ENCODE peak calls at places on chromosomes 16 and 17, in ten cellular contexts. X, Y, P, V, U, G, W, N, D and A are unnamed samples. For H3K27me3, the result is how much of the 10 kb centered on the place peaks cover.

GRCh38 chr17:35731239-35731931 is at the start of gene RASL10B:
- DNase-seq in Y (no peak), G (peak), W (peak), P (peak), N (no peak), U (peak), X (peak), D (peak), V (no peak), A (peak)

GRCh38 chr16:17578921-17579876 is 108.4 kb upstream of the XYLT1 start:
- DNase-seq in G (peak), Y (peak), W (peak), N (peak), X (peak), D (no peak), P (no peak), V (peak), U (no peak), A (peak)

GRCh38 chr16:51540259-51540658 is 389.2 kb upstream of the SALL1 start:
- DNase-seq in Y (no peak), X (peak), N (no peak), U (no peak), D (no peak), W (no peak), V (no peak), G (no peak), P (no peak), A (no peak)

GRCh38 chr16:3659200-3659599 is 4.7 kb downstream of the DNASE1 start:
- DNase-seq in D (no peak), N (no peak), V (no peak), W (no peak), X (peak), P (no peak), U (no peak), Y (no peak), G (no peak), A (no peak)

GRCh38 chr16:11016993-11017392 is 72.6 kb downstream of the CLEC16A start:
- DNase-seq in G (no peak), V (no peak), N (peak), U (no peak), W (peak), Y (no peak), P (peak), X (peak), D (peak), A (peak)

GRCh38 chr17:38498353-38498752 is 70.1 kb downstream of the ARHGAP23 start:
- DNase-seq in Y (no peak), G (no peak), W (no peak), N (no peak), U (no peak), P (no peak), D (no peak), X (no peak), V (no peak), A (no peak)

GRCh38 chr16:3822366-3823045 is 58.0 kb downstream of the CREBBP start:
- DNase-seq in U (no peak), W (peak), P (no peak), N (no peak), D (no peak), X (peak), V (no peak), Y (no peak), G (no peak), A (no peak)

GRCh38 chr16:27703545-27703944 is 153.6 kb downstream of the KATNIP start:
- DNase-seq in P (no peak), Y (peak), W (no peak), V (no peak), X (peak), D (no peak), U (no peak), G (no peak), N (peak), A (no peak)

GRCh38 chr16:49492896-49493620 is 119.5 kb downstream of the C16orf78 start:
- DNase-seq in V (no peak), W (peak), X (no peak), N (peak), G (no peak), U (no peak), Y (peak), D (no peak), P (no peak), A (no peak)

GRCh38 chr17:50471009-50471905 is 2.6 kb upstream of the CHAD start:
- DNase-seq in P (no peak), W (no peak), U (no peak), G (no peak), N (no peak), Y (no peak), X (no peak), V (no peak), D (no peak), A (no peak)

GRCh38 chr17:59785091-59785799 is 77.8 kb downstream of the VMP1 start:
- DNase-seq in N (no peak), P (no peak), D (no peak), G (no peak), W (no peak), V (no peak), Y (no peak), X (no peak), U (no peak), A (no peak)

GRCh38 chr16:85296859-85297698 is 184.8 kb upstream of the CIBAR2 start:
- DNase-seq in D (no peak), W (no peak), X (no peak), P (no peak), Y (no peak), G (peak), N (no peak), U (peak), V (no peak), A (peak)

GRCh38 chr17:32355649-32356377 is 5.9 kb downstream of the ZNF207 start:
- DNase-seq in P (no peak), X (no peak), Y (no peak), N (no peak), U (no peak), G (peak), V (no peak), D (no peak), W (no peak), A (no peak)

GRCh38 chr16:76931186-76931585 is 259.8 kb upstream of the MON1B start:
- DNase-seq in P (no peak), W (no peak), G (no peak), V (no peak), U (no peak), X (peak), N (no peak), Y (no peak), D (no peak), A (no peak)

GRCh38 chr16:56851671-56852400 is 13.2 kb upstream of the SLC12A3 start:
- DNase-seq in X (peak), D (peak), Y (no peak), V (no peak), P (no peak), N (peak), U (no peak), W (no peak), G (no peak), A (no peak)

GRCh38 chr16:69100046-69100765 is 5.2 kb upstream of the HAS3 start:
- DNase-seq in N (no peak), W (no peak), P (no peak), V (no peak), U (no peak), Y (no peak), X (no peak), G (no peak), D (no peak), A (peak)

GRCh38 chr17:31051517-31051916 is 43.3 kb upstream of the NF1 start:
- DNase-seq in D (no peak), N (no peak), W (no peak), X (no peak), U (no peak), P (no peak), V (no peak), G (no peak), Y (no peak), A (no peak)

GRCh38 chr17:78497115-78497540 is 80.1 kb downstream of the DNAH17 start:
- DNase-seq in G (peak), X (peak), P (peak), N (no peak), W (peak), V (no peak), Y (peak), D (peak), U (no peak), A (peak)

GRCh38 chr17:27244481-27245223 is 49.3 kb upstream of the WSB1 start:
- DNase-seq in X (peak), P (peak), Y (peak), V (no peak), G (no peak), U (no peak), W (peak), D (no peak), N (peak), A (no peak)

GRCh38 chr16:49754495-49755290 is 101.2 kb downstream of the ZNF423 start:
- DNase-seq in W (no peak), Y (peak), D (no peak), G (peak), V (no peak), P (peak), X (no peak), N (no peak), U (no peak), A (no peak)

GRCh38 chr17:82384730-82385429 is 13.3 kb downstream of the UTS2R start:
- DNase-seq in G (no peak), U (peak), W (no peak), X (peak), D (no peak), V (no peak), Y (peak), P (peak), N (no peak), A (no peak)

GRCh38 chr16:17347624-17348023 is 123.1 kb downstream of the XYLT1 start:
- DNase-seq in X (no peak), D (no peak), U (no peak), V (no peak), Y (no peak), P (peak), G (peak), N (no peak), W (no peak), A (no peak)

GRCh38 chr17:42675348-42675983 is 1.3 kb downstream of the PLEKHH3 start:
- DNase-seq in D (no peak), P (peak), G (peak), U (peak), W (peak), N (peak), V (no peak), Y (no peak), X (no peak), A (peak)

GRCh38 chr16:53743149-53743566 is 39.2 kb downstream of the FTO start:
- DNase-seq in V (no peak), W (no peak), D (no peak), G (no peak), Y (no peak), U (no peak), X (peak), N (no peak), P (no peak), A (peak)

GRCh38 chr17:35795007-35795870 is at the start of gene MMP28:
- DNase-seq in V (no peak), U (peak), P (peak), Y (no peak), N (no peak), W (no peak), X (no peak), G (peak), D (no peak), A (peak)

GRCh38 chr17:8013731-8014557 is 11.5 kb downstream of the GUCY2D start:
- DNase-seq in Y (no peak), N (no peak), P (no peak), X (no peak), G (no peak), V (no peak), U (no peak), D (no peak), W (no peak), A (no peak)

GRCh38 chr17:73589096-73589980 is 54.9 kb downstream of the SDK2 start:
- DNase-seq in W (no peak), N (no peak), X (no peak), V (no peak), U (no peak), G (no peak), D (no peak), P (no peak), Y (no peak), A (no peak)

GRCh38 chr16:11586856-11587642 is at the start of gene LITAF:
- DNase-seq in V (no peak), G (peak), X (peak), P (peak), D (no peak), N (peak), W (peak), U (peak), Y (peak), A (peak)

GRCh38 chr17:30450125-30451027 is 26.8 kb upstream of the GOSR1 start:
- DNase-seq in U (no peak), X (peak), W (no peak), Y (no peak), P (no peak), G (no peak), N (no peak), D (no peak), V (no peak), A (no peak)

GRCh38 chr17:37551788-37552187 is 57.4 kb downstream of the SYNRG start:
- DNase-seq in D (no peak), V (no peak), U (no peak), W (no peak), Y (no peak), N (no peak), X (peak), P (no peak), G (no peak), A (no peak)

GRCh38 chr17:66775262-66775661 is 59.7 kb upstream of the CACNG5 start:
- DNase-seq in X (no peak), W (no peak), N (no peak), Y (no peak), D (no peak), P (no peak), G (no peak), U (no peak), V (no peak), A (peak)

GRCh38 chr17:36942031-36942599 is 4.8 kb downstream of the LHX1 start:
- DNase-seq in Y (no peak), V (no peak), P (no peak), U (peak), W (no peak), D (no peak), N (no peak), G (peak), X (no peak), A (no peak)

GRCh38 chr16:50699345-50700159 is 6.1 kb downstream of the NOD2 start:
- DNase-seq in D (no peak), P (no peak), X (peak), N (no peak), V (no peak), Y (no peak), G (no peak), U (peak), W (no peak), A (no peak)

GRCh38 chr17:10172241-10172741 is 26.1 kb downstream of the GAS7 start:
- DNase-seq in N (no peak), X (peak), V (no peak), G (no peak), U (no peak), D (no peak), Y (no peak), W (no peak), P (no peak), A (no peak)

GRCh38 chr16:1771072-1771863 is at the start of gene NME3:
- DNase-seq in Y (peak), V (no peak), P (peak), N (peak), X (peak), D (peak), W (peak), U (peak), G (peak), A (peak)

GRCh38 chr17:65750678-65751077 is 189.2 kb upstream of the AXIN2 start:
- DNase-seq in G (peak), P (peak), D (no peak), N (peak), W (peak), X (peak), Y (no peak), V (peak), U (peak), A (peak)

GRCh38 chr16:57479422-57480126 is 6.7 kb downstream of the DOK4 start:
- DNase-seq in V (no peak), D (no peak), W (peak), Y (peak), U (peak), G (peak), X (peak), P (peak), N (peak), A (peak)

GRCh38 chr17:46035112-46035818 is 36.2 kb downstream of the STH start:
- DNase-seq in N (no peak), V (no peak), G (no peak), D (no peak), W (no peak), U (no peak), Y (no peak), X (no peak), P (no peak), A (no peak)

GRCh38 chr16:30053376-30054015 is 12.1 kb upstream of the ALDOA start:
- DNase-seq in N (no peak), P (no peak), X (peak), D (no peak), U (no peak), V (no peak), Y (no peak), W (no peak), G (no peak), A (no peak)

GRCh38 chr16:67327774-67328173 is 1.2 kb downstream of the LRRC36 start:
- DNase-seq in W (no peak), N (no peak), V (no peak), P (no peak), U (no peak), Y (no peak), X (no peak), G (no peak), D (no peak), A (no peak)

GRCh38 chr16:67329901-67330300 is 3.3 kb downstream of the LRRC36 start:
- DNase-seq in P (no peak), W (no peak), V (no peak), N (no peak), G (no peak), X (no peak), Y (no peak), U (no peak), D (no peak), A (no peak)

GRCh38 chr16:67326115-67326471 is 448 bp downstream of the KCTD19 start:
- DNase-seq in U (no peak), P (no peak), X (no peak), Y (no peak), G (no peak), D (no peak), V (no peak), N (no peak), W (no peak), A (no peak)

GRCh38 chr16:67326472-67327309 is at the start of the genes KCTD19 and LRRC36:
- DNase-seq in D (no peak), Y (peak), G (peak), N (peak), P (peak), X (no peak), W (peak), V (no peak), U (peak), A (peak)
- TF ChIP-seq CTCF in D (peak), Y (no peak), G (peak), N (no peak), P (peak), X (peak), W (peak), V (peak), U (peak), A (peak)

GRCh38 chr17:58019039-58019438 is 12.0 kb upstream of the SRSF1 start:
- DNase-seq in P (no peak), V (no peak), U (no peak), G (no peak), N (no peak), D (no peak), X (no peak), Y (no peak), W (no peak), A (no peak)
- H3K27me3 ChIP-seq in P (under half), V (under half), U (under half), G (under half), N (under half), D (under half), X (under half), Y (under half), W (under half), A (under half)

DNA sequence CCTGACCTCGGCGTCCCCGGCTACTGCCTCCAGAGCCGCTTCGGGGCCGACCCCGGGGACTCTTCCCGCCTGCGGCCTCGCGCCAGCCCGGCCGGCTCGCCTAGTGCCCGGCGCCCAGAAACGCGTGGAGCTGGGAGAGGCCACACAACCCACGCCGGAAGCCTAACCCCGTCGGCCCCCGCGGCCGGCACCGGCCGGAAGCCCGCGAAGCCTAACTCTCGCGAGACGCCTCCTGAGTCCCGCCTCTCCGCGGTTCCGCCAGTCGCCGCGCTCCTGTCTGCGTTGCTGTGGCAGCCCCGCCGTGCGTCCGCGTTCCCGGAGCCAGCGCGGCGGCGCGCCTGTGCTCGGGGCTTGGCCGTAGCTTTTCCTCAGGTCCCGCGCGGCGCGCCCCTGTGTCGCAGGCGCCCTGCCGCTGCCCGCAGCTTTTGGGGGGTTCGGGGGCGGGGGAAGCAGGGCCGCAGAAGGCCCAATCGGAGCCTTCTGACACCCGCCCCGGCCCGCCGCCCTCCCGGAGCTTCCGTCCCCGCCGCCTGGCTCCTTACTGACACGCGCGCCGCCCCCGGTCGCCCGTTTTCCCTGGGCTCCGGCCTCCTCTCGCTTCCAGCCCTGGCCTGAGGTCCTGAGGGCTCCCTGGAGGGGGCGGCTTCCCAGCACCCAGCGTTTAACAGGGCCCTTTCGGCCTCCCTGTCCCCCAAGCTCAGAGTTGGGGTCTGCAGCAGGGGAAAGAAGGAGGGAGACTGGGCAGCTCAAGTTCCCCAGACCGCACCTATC is 21.7 kb downstream of the NPTX1 start:
- DNase-seq in P (peak), W (peak), D (peak), U (peak), V (peak), N (peak), Y (peak), G (peak), X (peak), A (peak)
- TF ChIP-seq CTCF in P (no peak), W (peak), D (no peak), U (no peak), V (no peak), N (no peak), Y (peak), G (no peak), X (peak), A (no peak)

GRCh38 chr17:1541367-1541904 is 21.2 kb downstream of the PITPNA start:
- DNase-seq in D (no peak), V (no peak), N (no peak), G (no peak), P (no peak), U (no peak), Y (no peak), X (no peak), W (no peak), A (no peak)
- H3K27me3 ChIP-seq in D (under half), V (under half), N (under half), G (under half), P (under half), U (under half), Y (under half), X (under half), W (under half), A (under half)

GRCh38 chr17:77225246-77225645 is 84.5 kb downstream of the SEC14L1 start:
- DNase-seq in W (no peak), D (no peak), X (no peak), V (no peak), G (no peak), N (no peak), Y (no peak), U (no peak), P (no peak), A (no peak)
- TF ChIP-seq CTCF in W (no peak), D (no peak), X (no peak), V (no peak), G (no peak), N (no peak), Y (no peak), U (no peak), P (no peak), A (no peak)